ENCODE peak calls at places on chromosomes 7 and 10, in seven cellular contexts. D is HT1080; H is Panc1; Z is ELF-1; Y is CD4-positive, alpha-beta memory T cell; X is right lobe of liver; O is hypothalamus. L is an unnamed sample.

GRCh38 chr7:100676501-100677306 is 3.2 kb downstream of the GNB2 start:
- DNase-seq in Y (peak), X (peak), H (no peak), Z (no peak), O (no peak), D (no peak), L (no peak)

GRCh38 chr7:127504715-127505114 is 80.7 kb downstream of the GCC1 start:
- DNase-seq in Y (no peak), D (peak), O (no peak), H (no peak), X (no peak), Z (peak), L (no peak)

GRCh38 chr10:94123253-94123995 is 129.7 kb downstream of the PLCE1 start:
- DNase-seq in D (peak), H (peak), Z (peak), Y (no peak), O (no peak), X (no peak), L (no peak)

GRCh38 chr10:101311440-101312067 is 42.4 kb upstream of the BTRC start:
- DNase-seq in O (no peak), Z (peak), D (no peak), X (no peak), H (no peak), Y (no peak), L (no peak)

GRCh38 chr10:23078114-23078513 is 17.3 kb upstream of the MSRB2 start:
- DNase-seq in Z (no peak), D (no peak), X (no peak), Y (no peak), H (no peak), O (no peak), L (no peak)

GRCh38 chr10:74968621-74969019 is 142.2 kb downstream of the KAT6B start:
- DNase-seq in Z (peak), O (no peak), H (no peak), Y (no peak), X (no peak), D (no peak), L (no peak)

GRCh38 chr7:16739863-16740622 is 13.5 kb upstream of the TSPAN13 start:
- DNase-seq in D (peak), Y (no peak), X (no peak), H (peak), Z (peak), O (no peak), L (peak)

GRCh38 chr7:144824360-144824759 is 11.5 kb downstream of the TPK1 start:
- DNase-seq in O (no peak), H (peak), X (no peak), Z (no peak), Y (no peak), D (peak), L (no peak)

GRCh38 chr10:124740374-124741280 is 3.6 kb downstream of the FAM53B start:
- DNase-seq in D (no peak), H (no peak), Z (peak), Y (peak), O (no peak), X (peak), L (peak)

GRCh38 chr10:5622586-5622985 is 43.8 kb downstream of the ASB13 start:
- DNase-seq in Y (no peak), X (no peak), H (no peak), D (no peak), O (no peak), Z (no peak), L (no peak)

GRCh38 chr7:16661924-16662323 is 15.9 kb downstream of the BZW2 start:
- DNase-seq in Y (no peak), X (no peak), Z (no peak), H (no peak), O (no peak), D (no peak), L (no peak)

GRCh38 chr10:49606981-49607535 is 3.1 kb upstream of the SLC18A3 start:
- DNase-seq in Z (peak), H (no peak), O (peak), X (peak), Y (peak), D (peak), L (no peak)

GRCh38 chr7:151759591-151760042 is 117.3 kb downstream of the PRKAG2 start:
- DNase-seq in Z (peak), H (no peak), O (peak), X (no peak), Y (peak), D (peak), L (peak)

GRCh38 chr7:92904292-92905131 is 68.1 kb upstream of the CDK6 start:
- DNase-seq in X (no peak), Z (peak), H (peak), D (peak), Y (peak), O (no peak), L (no peak)